ENCODE peak calls at places on chromosomes 4 and X, in seven cellular contexts. K is GM23248; S is upper lobe of right lung; L is tibial artery; R is lung; H is CD8-positive, alpha-beta memory T cell; V is heart left ventricle. J is an unnamed sample.
A peak's percentile ranks its signal among the peaks of the same experiment; 100 is the strongest.

GRCh38 chrX:85569691-85570090 is 190.2 kb upstream of the POF1B start:
- DNase-seq in K (no peak), S (no peak), L (no peak), R (no peak), H (no peak), V (no peak), J (no peak)

GRCh38 chrX:81120936-81121351 is 80.8 kb downstream of the HMGN5 start:
- DNase-seq in K (peak; percentile 74), S (no peak), L (peak; percentile 34), R (peak; percentile 37), H (no peak), V (no peak), J (peak; percentile 59)

GRCh38 chr4:112058433-112058832 is 86.8 kb upstream of the FAM241A start:
- DNase-seq in K (peak; percentile 54), S (no peak), L (no peak), R (no peak), H (no peak), V (no peak), J (no peak)

GRCh38 chr4:1164040-1164439 is 8.3 kb downstream of the SPON2 start:
- DNase-seq in K (no peak), S (no peak), L (no peak), R (no peak), H (no peak), V (no peak), J (no peak)

GRCh38 chrX:143940119-143940518 is 56.2 kb downstream of the UBE2NL start:
- DNase-seq in K (no peak), S (no peak), L (no peak), R (no peak), H (no peak), V (no peak), J (no peak)

GRCh38 chr4:39118034-39118658 is 56.1 kb downstream of the KLHL5 start:
- DNase-seq in K (no peak), S (no peak), L (no peak), R (no peak), H (no peak), V (no peak), J (no peak)

GRCh38 chr4:100379583-100380105 is 138.2 kb downstream of the EMCN start:
- DNase-seq in K (no peak), S (no peak), L (no peak), R (no peak), H (no peak), V (peak; percentile 20), J (no peak)

GRCh38 chr4:8859550-8860095 is 12.0 kb downstream of the HMX1 start:
- DNase-seq in K (no peak), S (no peak), L (no peak), R (no peak), H (no peak), V (no peak), J (no peak)

GRCh38 chrX:15349046-15349445 is 13.7 kb upstream of the PIGA start:
- DNase-seq in K (peak; percentile 70), S (no peak), L (no peak), R (no peak), H (no peak), V (no peak), J (no peak)

GRCh38 chrX:136639506-136640176 is 8.3 kb upstream of the CD40LG start:
- DNase-seq in K (peak; percentile 76), S (no peak), L (no peak), R (no peak), H (no peak), V (no peak), J (no peak)

GRCh38 chr4:93529692-93530091 is 298.9 kb upstream of the ATOH1 start:
- DNase-seq in K (no peak), S (no peak), L (no peak), R (no peak), H (no peak), V (no peak), J (no peak)

GRCh38 chrX:80511969-80512760 is 91.9 kb downstream of the TENT5D start:
- DNase-seq in K (peak; percentile 0), S (no peak), L (no peak), R (no peak), H (no peak), V (no peak), J (no peak)

GRCh38 chr4:100340534-100341364 is 150.5 kb upstream of the DDIT4L start:
- DNase-seq in K (peak; percentile 80), S (no peak), L (no peak), R (no peak), H (no peak), V (no peak), J (no peak)

GRCh38 chr4:183430317-183430986 is 14.0 kb upstream of the CDKN2AIP start:
- DNase-seq in K (no peak), S (no peak), L (no peak), R (peak; percentile 28), H (no peak), V (no peak), J (no peak)

GRCh38 chrX:57583477-57583876 is 8.3 kb upstream of the ZXDB start:
- DNase-seq in K (peak; percentile 21), S (no peak), L (no peak), R (no peak), H (no peak), V (no peak), J (no peak)

GRCh38 chr4:147791870-147792269 is 60.0 kb downstream of the ARHGAP10 start:
- DNase-seq in K (no peak), S (no peak), L (no peak), R (no peak), H (no peak), V (no peak), J (no peak)

GRCh38 chr4:147791341-147791740 is 59.5 kb downstream of the ARHGAP10 start:
- DNase-seq in K (no peak), S (no peak), L (no peak), R (no peak), H (no peak), V (no peak), J (no peak)

GRCh38 chr4:147790412-147790811 is 58.5 kb downstream of the ARHGAP10 start:
- DNase-seq in K (no peak), S (no peak), L (no peak), R (no peak), H (no peak), V (no peak), J (no peak)

GRCh38 chr4:147788791-147789190 is 56.9 kb downstream of the ARHGAP10 start:
- DNase-seq in K (peak; percentile 17), S (no peak), L (no peak), R (no peak), H (no peak), V (no peak), J (no peak)

DNA sequence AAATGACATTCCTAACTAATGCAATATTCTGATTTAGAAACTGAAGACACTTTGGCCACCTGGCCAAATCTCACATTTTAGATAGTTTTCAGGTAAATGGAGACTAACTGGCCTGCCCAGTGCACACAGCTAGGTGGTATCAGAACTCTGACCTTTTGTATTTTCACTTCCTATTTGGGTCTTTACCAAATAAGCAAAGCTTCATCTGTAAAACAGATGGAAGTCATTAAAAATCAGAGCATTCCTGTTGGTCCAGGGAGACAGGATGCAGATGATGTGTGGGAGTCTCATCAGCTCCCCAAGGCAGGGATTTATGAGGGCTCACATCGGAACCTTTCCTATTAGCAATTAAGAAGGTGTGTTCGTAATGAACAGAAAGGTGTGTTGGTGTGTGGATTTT is 57.7 kb downstream of the ARHGAP10 start:
- DNase-seq in K (peak; percentile 10), S (no peak), L (no peak), R (no peak), H (no peak), V (no peak), J (no peak)
- H3K4me1 ChIP-seq in K (peaks cover 47% of the 10 kb centered on the region), S (peaks cover 50% of the 10 kb centered on the region), L (peaks cover 91% of the 10 kb centered on the region), R (peaks cover 45% of the 10 kb centered on the region), H (peaks cover 18% of the 10 kb centered on the region), V (peaks cover 5% of the 10 kb centered on the region), J (peaks cover 94% of the 10 kb centered on the region)

DNA sequence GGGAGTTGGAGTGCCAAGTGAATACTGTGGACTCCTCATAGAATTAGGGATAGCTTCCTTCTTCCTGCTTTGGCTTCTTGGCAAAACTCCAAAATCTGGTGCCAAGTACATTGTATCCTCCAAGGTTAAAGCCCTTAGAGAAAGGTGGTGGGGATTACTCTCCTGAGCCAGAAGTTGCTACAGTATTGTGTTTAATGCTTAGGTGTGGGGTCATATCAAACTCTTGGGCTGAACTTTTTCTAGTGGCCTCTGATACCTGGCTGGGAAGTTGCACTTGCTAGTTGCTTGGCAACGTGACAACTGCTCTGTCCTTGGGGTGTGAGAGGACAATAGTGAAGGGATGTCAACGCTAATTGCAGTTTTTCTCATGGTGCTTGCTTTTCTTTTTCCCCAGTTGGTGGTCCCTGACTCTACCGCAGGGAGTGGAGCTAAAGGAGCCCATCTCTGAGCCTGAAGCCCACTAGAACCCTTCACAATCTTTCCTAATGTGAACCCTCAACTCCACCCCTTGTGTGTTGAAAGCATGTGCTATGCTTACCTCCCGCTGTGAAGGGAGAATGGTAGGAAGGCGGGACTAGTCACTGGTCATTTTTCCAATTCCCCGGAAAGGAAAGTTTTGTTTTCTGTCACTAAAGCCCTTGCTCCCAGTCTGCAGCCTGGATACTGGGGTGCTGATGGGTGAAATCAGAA is 35.5 kb downstream of the DLG3 start:
- DNase-seq in K (no peak), S (no peak), L (no peak), R (no peak), H (no peak), V (no peak), J (no peak)
- H3K4me1 ChIP-seq in K (peaks cover 17% of the 10 kb centered on the region), S (peaks cover 24% of the 10 kb centered on the region), L (peaks cover 59% of the 10 kb centered on the region), R (peaks cover 10% of the 10 kb centered on the region), H (no peaks in the 10 kb centered on the region), V (no peaks in the 10 kb centered on the region), J (peaks cover 35% of the 10 kb centered on the region)

DNA sequence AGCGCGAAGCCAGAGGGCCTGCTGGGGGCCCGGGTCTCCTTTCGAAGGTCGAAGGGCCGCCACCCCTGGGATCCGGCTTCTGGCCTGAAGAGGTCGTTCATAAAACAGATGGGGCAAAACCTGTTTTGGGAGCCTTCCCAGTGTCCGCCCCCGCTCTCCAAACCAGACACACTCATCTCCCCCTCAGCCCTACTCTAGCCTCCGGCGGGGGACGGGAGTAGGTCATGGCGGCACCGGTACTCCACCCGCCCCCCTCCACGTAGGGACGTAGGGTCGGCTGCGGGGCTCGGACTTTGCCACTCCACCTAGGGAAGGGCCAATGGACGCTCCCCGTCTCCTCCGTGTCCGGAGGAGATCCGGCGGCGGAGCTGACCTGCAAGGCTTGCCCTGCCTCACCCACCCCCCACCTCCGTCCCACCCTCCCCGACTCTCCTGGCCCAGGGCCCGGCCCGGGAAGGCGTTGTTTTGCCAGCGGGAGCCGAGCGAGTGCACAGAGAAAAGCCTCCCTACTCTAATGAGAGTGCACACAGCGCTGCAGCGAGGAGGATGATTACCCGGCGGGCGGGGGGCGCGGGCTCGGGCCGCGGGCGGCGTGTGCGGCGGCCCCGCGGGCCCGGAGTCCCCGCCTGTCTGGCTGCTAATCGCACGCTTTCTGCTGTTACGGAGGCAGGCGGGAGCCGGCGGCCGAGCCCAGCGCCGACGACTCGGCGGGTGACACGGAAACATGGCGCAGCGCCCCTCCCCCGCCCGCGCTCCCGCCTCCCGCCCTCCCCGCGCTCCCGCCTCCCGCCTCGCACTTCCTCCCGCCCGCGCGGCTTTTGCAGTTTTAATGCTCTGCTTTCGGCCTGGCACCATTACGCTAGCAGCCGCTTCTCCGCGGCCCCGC is 8.3 kb upstream of the BCOR start:
- DNase-seq in K (peak; percentile 84), S (peak; percentile 88), L (no peak), R (no peak), H (peak; percentile 62), V (peak; percentile 87), J (peak; percentile 87)
- H3K4me1 ChIP-seq in K (peaks cover 19% of the 10 kb centered on the region), S (peaks cover 12% of the 10 kb centered on the region), L (peaks cover 28% of the 10 kb centered on the region), R (no peaks in the 10 kb centered on the region), H (peaks cover 4% of the 10 kb centered on the region), V (no peaks in the 10 kb centered on the region), J (no peaks in the 10 kb centered on the region)

DNA sequence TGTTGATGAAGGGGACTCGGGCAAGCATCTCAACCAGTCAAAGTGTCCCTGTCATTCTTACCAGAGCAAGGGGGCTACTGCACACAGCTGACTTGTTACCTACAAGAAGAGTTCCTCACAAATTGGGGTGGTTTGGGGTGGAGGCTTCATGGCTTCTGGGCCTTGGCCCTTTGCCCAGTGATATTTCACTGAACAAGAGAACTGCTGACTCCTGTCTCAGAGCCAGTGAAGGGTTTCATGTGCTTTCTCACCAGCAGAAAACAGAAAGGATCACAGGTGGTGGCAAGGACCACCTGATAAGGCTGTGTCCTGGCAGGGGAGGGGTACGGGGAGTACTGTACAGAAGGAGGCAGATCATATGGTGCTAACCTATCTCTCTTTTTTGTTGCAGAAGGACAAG is 53.5 kb downstream of the DLG3 start:
- DNase-seq in K (no peak), S (no peak), L (no peak), R (no peak), H (no peak), V (no peak), J (no peak)
- H3K4me1 ChIP-seq in K (no peaks in the 10 kb centered on the region), S (no peaks in the 10 kb centered on the region), L (no peaks in the 10 kb centered on the region), R (no peaks in the 10 kb centered on the region), H (no peaks in the 10 kb centered on the region), V (no peaks in the 10 kb centered on the region), J (no peaks in the 10 kb centered on the region)

J was measured in sigmoid colon.